ENCODE peak calls at places on chromosome 16, in five cellular contexts. S, A, R, U and Y are unnamed samples.

GRCh38 chr16:58187657-58188430 is 10.1 kb downstream of the CSNK2A2 start:
- DNase-seq in S (no peak), A (no peak), R (no peak), U (no peak), Y (no peak)

GRCh38 chr16:19777061-19777460 is 59.0 kb downstream of the IQCK start:
- DNase-seq in S (no peak), A (no peak), R (no peak), U (no peak), Y (no peak)

GRCh38 chr16:84138824-84139627 is 6.0 kb downstream of the HSDL1 start:
- DNase-seq in S (peak; percentile 19), A (no peak), R (no peak), U (no peak), Y (no peak)

GRCh38 chr16:8576141-8577004 is 13.9 kb downstream of the TMEM114 start:
- DNase-seq in S (no peak), A (no peak), R (no peak), U (no peak), Y (no peak)

GRCh38 chr16:19520861-19521331 is 1.0 kb downstream of the GDE1 start:
- DNase-seq in S (no peak), A (peak; percentile 66), R (no peak), U (no peak), Y (no peak)

GRCh38 chr16:50530277-50531236 is 17.6 kb upstream of the NKD1 start:
- DNase-seq in S (peak; percentile 79), A (no peak), R (peak; percentile 10), U (no peak), Y (no peak)

GRCh38 chr16:75238132-75238852 is 13.1 kb downstream of the BCAR1 start:
- DNase-seq in S (peak; percentile 74), A (peak; percentile 38), R (peak; percentile 27), U (peak; percentile 67), Y (peak; percentile 81)

GRCh38 chr16:75546293-75546692 is 9.8 kb downstream of the TMEM231 start:
- DNase-seq in S (no peak), A (no peak), R (no peak), U (no peak), Y (no peak)

GRCh38 chr16:81730090-81731051 is 48.7 kb upstream of the PLCG2 start:
- DNase-seq in S (peak; percentile 74), A (peak; percentile 93), R (peak; percentile 100), U (no peak), Y (peak; percentile 86)

GRCh38 chr16:48536600-48537200 is 73.3 kb downstream of the N4BP1 start:
- DNase-seq in S (no peak), A (no peak), R (no peak), U (no peak), Y (no peak)

GRCh38 chr16:51141541-51141940 is 9.5 kb downstream of the SALL1 start:
- DNase-seq in S (no peak), A (no peak), R (no peak), U (no peak), Y (no peak)

GRCh38 chr16:70805380-70805779 is 4.4 kb upstream of the VAC14 start:
- DNase-seq in S (no peak), A (no peak), R (peak; percentile 20), U (no peak), Y (no peak)

GRCh38 chr16:380837-381787 is 666 bp downstream of the PGAP6 start:
- DNase-seq in S (no peak), A (peak; percentile 55), R (no peak), U (no peak), Y (no peak)

GRCh38 chr16:19338335-19338734 is 52.8 kb downstream of the CLEC19A start:
- DNase-seq in S (no peak), A (no peak), R (no peak), U (no peak), Y (no peak)

GRCh38 chr16:89721644-89722391 is 481 bp downstream of the ZNF276 start:
- DNase-seq in S (peak; percentile 30), A (peak; percentile 75), R (no peak), U (no peak), Y (peak; percentile 69)

GRCh38 chr16:4615389-4616046 is 830 bp upstream of the UBALD1 start:
- DNase-seq in S (no peak), A (peak; percentile 50), R (no peak), U (no peak), Y (peak; percentile 36)

GRCh38 chr16:81403601-81404391 is 40.8 kb upstream of the CMIP start:
- DNase-seq in S (peak; percentile 82), A (peak; percentile 89), R (peak; percentile 91), U (peak; percentile 26), Y (peak; percentile 86)

GRCh38 chr16:30409125-30410060 is 2.0 kb downstream of the ZNF771 start:
- DNase-seq in S (peak; percentile 84), A (peak; percentile 98), R (peak; percentile 92), U (peak; percentile 48), Y (peak; percentile 90)

GRCh38 chr16:10979717-10980601 is 35.6 kb downstream of the CLEC16A start:
- DNase-seq in S (peak; percentile 90), A (peak; percentile 24), R (peak; percentile 70), U (peak; percentile 72), Y (no peak)

GRCh38 chr16:17404903-17405691 is 65.7 kb downstream of the XYLT1 start:
- DNase-seq in S (no peak), A (peak; percentile 20), R (no peak), U (peak; percentile 84), Y (peak; percentile 61)

GRCh38 chr16:81061855-81062608 is 15.0 kb downstream of the C16orf46 start:
- DNase-seq in S (no peak), A (no peak), R (peak; percentile 39), U (no peak), Y (no peak)

GRCh38 chr16:79379083-79379482 is 221.5 kb downstream of the MAF start:
- DNase-seq in S (no peak), A (no peak), R (no peak), U (no peak), Y (no peak)

GRCh38 chr16:78402797-78403196 is 303.3 kb downstream of the WWOX start:
- DNase-seq in S (no peak), A (no peak), R (no peak), U (no peak), Y (no peak)

GRCh38 chr16:3171181-3171854 is 16.7 kb upstream of the OR1F1 start:
- DNase-seq in S (no peak), A (no peak), R (no peak), U (no peak), Y (no peak)

GRCh38 chr16:80968386-80969113 is 38.1 kb downstream of the CMC2 start:
- DNase-seq in S (no peak), A (no peak), R (no peak), U (no peak), Y (no peak)

GRCh38 chr16:75351183-75351582 is 82.1 kb downstream of the CFDP1 start:
- DNase-seq in S (no peak), A (no peak), R (no peak), U (no peak), Y (no peak)

GRCh38 chr16:58515125-58515870 is at the start of gene SETD6:
- DNase-seq in S (peak; percentile 88), A (peak; percentile 91), R (peak; percentile 87), U (peak; percentile 64), Y (peak; percentile 89)

GRCh38 chr16:83990492-83990891 is 22.4 kb downstream of the NECAB2 start:
- DNase-seq in S (no peak), A (no peak), R (no peak), U (no peak), Y (no peak)

DNA sequence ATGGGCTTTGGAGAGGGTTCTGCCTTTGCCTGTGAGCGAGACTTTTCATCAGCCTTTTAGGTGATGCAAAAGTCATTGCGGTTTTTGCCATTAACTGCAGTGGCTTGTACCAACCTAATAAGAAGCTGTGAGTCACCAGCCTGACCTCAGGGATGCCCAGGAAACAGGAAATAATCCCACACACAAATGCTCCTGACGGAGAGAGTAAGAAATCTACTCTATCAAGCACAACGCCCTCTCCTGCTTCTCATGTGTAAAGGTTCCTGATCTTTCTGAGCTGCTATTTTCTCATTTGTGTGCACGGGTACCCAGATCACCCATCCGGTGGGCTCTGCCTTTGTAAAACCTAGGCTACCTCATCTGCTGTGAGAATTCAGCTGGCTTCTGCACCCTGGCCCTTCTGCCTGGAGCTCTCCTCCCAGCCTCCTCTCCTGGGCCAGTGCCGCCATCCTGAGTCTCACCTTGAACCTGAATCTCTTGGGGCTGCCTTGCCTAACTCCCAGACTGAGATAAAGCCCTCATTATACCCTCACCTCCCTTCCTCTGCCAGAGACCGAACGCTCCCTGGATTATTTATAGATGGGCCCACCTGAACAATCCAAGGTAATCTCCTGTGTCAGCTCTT is 299.7 kb downstream of the C16orf95 start:
- DNase-seq in S (no peak), A (no peak), R (peak; percentile 39), U (no peak), Y (no peak)
- TF ChIP-seq CTCF in S (no peak), A (no peak), R (peak; percentile 53), U (no peak), Y (no peak)

DNA sequence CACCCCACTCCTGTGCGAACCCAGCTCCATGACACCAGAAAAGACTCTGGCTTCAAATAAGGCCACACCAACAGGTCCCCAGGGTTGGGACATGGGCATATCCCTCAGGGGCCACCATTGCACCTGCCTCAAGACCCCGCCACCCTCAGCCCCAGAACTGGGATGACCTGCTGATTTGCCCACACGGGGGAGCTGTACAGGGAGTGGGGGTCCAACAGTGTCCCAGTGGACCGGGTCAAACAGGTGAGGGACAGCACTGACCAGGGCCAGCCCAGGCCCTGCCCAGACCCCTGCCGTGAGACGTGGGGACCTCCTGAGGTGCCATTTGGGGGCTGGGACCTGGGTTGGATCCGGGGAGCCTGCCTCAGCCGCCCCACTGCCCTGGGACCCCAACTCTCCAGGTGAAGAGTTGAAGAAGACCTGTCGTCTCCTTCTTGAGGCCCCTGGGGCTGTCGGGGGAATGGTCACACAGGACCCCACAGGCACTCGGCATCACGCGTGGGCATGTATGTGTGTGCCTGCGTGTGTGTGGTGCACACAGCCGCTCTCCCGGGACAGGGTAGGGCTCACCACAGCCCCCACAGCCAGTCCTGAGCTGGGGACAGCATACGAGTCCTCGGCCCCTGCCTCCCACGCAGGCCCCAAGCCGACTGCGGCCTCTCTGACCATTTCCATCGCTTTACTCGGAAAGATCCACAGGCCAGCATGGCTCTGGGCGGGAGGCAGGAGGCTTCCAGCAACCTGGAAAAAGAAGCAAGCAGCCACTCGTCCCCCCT is 34.2 kb upstream of the ZNF469 start:
- DNase-seq in S (no peak), A (no peak), R (no peak), U (no peak), Y (peak; percentile 12)
- H3K4me1 ChIP-seq in S (no peaks in the 10 kb centered on the region), A (no peaks in the 10 kb centered on the region), R (no peaks in the 10 kb centered on the region), U (no peaks in the 10 kb centered on the region), Y (no peaks in the 10 kb centered on the region)

DNA sequence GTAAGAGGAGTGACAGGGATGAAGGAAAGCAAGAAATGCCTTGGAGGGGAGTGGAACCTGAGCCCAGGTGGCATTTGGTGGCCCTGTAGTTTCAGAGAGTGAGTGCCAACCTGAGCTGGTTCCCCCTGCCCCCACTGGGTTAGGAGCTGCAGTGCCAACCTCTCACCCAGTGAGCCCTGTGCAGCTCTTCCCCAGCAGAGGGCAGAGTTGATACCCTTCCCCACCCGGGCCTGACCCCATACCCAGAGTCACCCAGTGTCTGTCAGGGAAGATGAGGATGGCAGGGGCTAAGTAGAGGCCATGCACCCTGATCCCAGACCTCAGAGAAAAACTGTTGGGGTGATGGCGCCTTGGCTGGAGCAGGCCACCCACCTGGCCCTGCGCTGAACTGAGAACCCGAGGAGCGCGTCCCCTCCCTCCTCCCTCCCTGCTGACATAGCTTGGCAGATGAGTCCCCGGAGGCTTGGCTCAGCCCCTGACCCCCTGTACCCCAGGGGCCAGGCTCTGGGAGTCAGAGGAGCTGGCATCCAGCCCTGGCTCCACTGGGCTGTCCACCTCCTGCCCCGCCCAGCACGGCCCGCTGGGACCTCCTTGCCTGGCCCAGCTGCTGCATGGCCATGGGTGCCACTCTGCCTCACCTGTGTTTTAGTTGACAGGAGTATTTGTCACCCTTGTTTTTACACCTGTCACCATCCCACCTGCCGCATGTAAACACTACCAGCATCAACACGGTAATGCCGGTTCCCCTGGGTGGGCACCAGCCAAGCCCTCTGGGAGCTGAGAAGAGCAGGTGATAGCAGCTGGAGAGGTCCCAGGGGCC is 113.9 kb downstream of the AMFR start:
- DNase-seq in S (no peak), A (no peak), R (no peak), U (no peak), Y (no peak)
- TF ChIP-seq CTCF in S (no peak), A (no peak), R (peak; percentile 65), U (no peak), Y (peak; percentile 35)

GRCh38 chr16:12766853-12767252 is 36.8 kb downstream of the CPPED1 start:
- DNase-seq in S (no peak), A (no peak), R (no peak), U (no peak), Y (no peak)
- H3K4me1 ChIP-seq in S (no peaks in the 10 kb centered on the region), A (no peaks in the 10 kb centered on the region), R (no peaks in the 10 kb centered on the region), U (no peaks in the 10 kb centered on the region), Y (peaks cover 19% of the 10 kb centered on the region)